ENCODE peak calls at places on chromosomes 1 and 21, in five cellular contexts. One of them, this sample, is unnamed.

GRCh38 chr1:88763649-88764406 is 79.8 kb downstream of the PKN2 start:
- DNase-seq in amniotic stem cell: no peak
- DNase-seq in NT2/D1: no peak
- DNase-seq in NCI-H2029: no peak
- DNase-seq in stimulated activated CD4-positive, alpha-beta T cell treated with anti-CD3 and anti-CD28 coated beads, Interleukin-1b, Interleukin-23, amount 100 ng/mL, for 1 hour: no peak
- DNase-seq in this sample: no peak

GRCh38 chr1:36522021-36522420 is 39.3 kb upstream of the CSF3R start:
- DNase-seq in amniotic stem cell: no peak
- DNase-seq in NT2/D1: no peak
- DNase-seq in NCI-H2029: no peak
- DNase-seq in stimulated activated CD4-positive, alpha-beta T cell treated with anti-CD3 and anti-CD28 coated beads, Interleukin-1b, Interleukin-23, amount 100 ng/mL, for 1 hour: no peak
- DNase-seq in this sample: no peak

GRCh38 chr1:1599030-1599916 is 662 bp downstream of the FNDC10 start:
- DNase-seq in amniotic stem cell: no peak
- DNase-seq in NT2/D1: no peak
- DNase-seq in NCI-H2029: no peak
- DNase-seq in stimulated activated CD4-positive, alpha-beta T cell treated with anti-CD3 and anti-CD28 coated beads, Interleukin-1b, Interleukin-23, amount 100 ng/mL, for 1 hour: no peak
- DNase-seq in this sample: peak; percentile 37

GRCh38 chr1:94572780-94573179 is 31.2 kb upstream of the F3 start:
- DNase-seq in amniotic stem cell: no peak
- DNase-seq in NT2/D1: no peak
- DNase-seq in NCI-H2029: no peak
- DNase-seq in stimulated activated CD4-positive, alpha-beta T cell treated with anti-CD3 and anti-CD28 coated beads, Interleukin-1b, Interleukin-23, amount 100 ng/mL, for 1 hour: no peak
- DNase-seq in this sample: no peak

GRCh38 chr21:43644609-43645008 is 14.7 kb downstream of the HSF2BP start:
- DNase-seq in amniotic stem cell: no peak
- DNase-seq in NT2/D1: no peak
- DNase-seq in NCI-H2029: no peak
- DNase-seq in stimulated activated CD4-positive, alpha-beta T cell treated with anti-CD3 and anti-CD28 coated beads, Interleukin-1b, Interleukin-23, amount 100 ng/mL, for 1 hour: no peak
- DNase-seq in this sample: no peak

GRCh38 chr1:99004270-99005141 is at the start of gene PLPPR5:
- DNase-seq in amniotic stem cell: no peak
- DNase-seq in NT2/D1: no peak
- DNase-seq in NCI-H2029: no peak
- DNase-seq in stimulated activated CD4-positive, alpha-beta T cell treated with anti-CD3 and anti-CD28 coated beads, Interleukin-1b, Interleukin-23, amount 100 ng/mL, for 1 hour: no peak
- DNase-seq in this sample: no peak

GRCh38 chr1:6013491-6013890 is 21.3 kb upstream of the NPHP4 start:
- DNase-seq in amniotic stem cell: no peak
- DNase-seq in NT2/D1: no peak
- DNase-seq in NCI-H2029: no peak
- DNase-seq in stimulated activated CD4-positive, alpha-beta T cell treated with anti-CD3 and anti-CD28 coated beads, Interleukin-1b, Interleukin-23, amount 100 ng/mL, for 1 hour: no peak
- DNase-seq in this sample: no peak

GRCh38 chr21:40618216-40618615 is 228.7 kb downstream of the DSCAM start:
- DNase-seq in amniotic stem cell: no peak
- DNase-seq in NT2/D1: no peak
- DNase-seq in NCI-H2029: no peak
- DNase-seq in stimulated activated CD4-positive, alpha-beta T cell treated with anti-CD3 and anti-CD28 coated beads, Interleukin-1b, Interleukin-23, amount 100 ng/mL, for 1 hour: no peak
- DNase-seq in this sample: no peak

GRCh38 chr21:32844653-32845443 is 73.3 kb upstream of the PAXBP1 start:
- DNase-seq in amniotic stem cell: no peak
- DNase-seq in NT2/D1: no peak
- DNase-seq in NCI-H2029: no peak
- DNase-seq in stimulated activated CD4-positive, alpha-beta T cell treated with anti-CD3 and anti-CD28 coated beads, Interleukin-1b, Interleukin-23, amount 100 ng/mL, for 1 hour: no peak
- DNase-seq in this sample: no peak

GRCh38 chr1:37073752-37074151 is 39.4 kb upstream of the GRIK3 start:
- DNase-seq in amniotic stem cell: no peak
- DNase-seq in NT2/D1: no peak
- DNase-seq in NCI-H2029: no peak
- DNase-seq in stimulated activated CD4-positive, alpha-beta T cell treated with anti-CD3 and anti-CD28 coated beads, Interleukin-1b, Interleukin-23, amount 100 ng/mL, for 1 hour: no peak
- DNase-seq in this sample: no peak

GRCh38 chr1:47227370-47228232 is 4.4 kb downstream of the TAL1 start:
- DNase-seq in amniotic stem cell: no peak
- DNase-seq in NT2/D1: no peak
- DNase-seq in NCI-H2029: no peak
- DNase-seq in stimulated activated CD4-positive, alpha-beta T cell treated with anti-CD3 and anti-CD28 coated beads, Interleukin-1b, Interleukin-23, amount 100 ng/mL, for 1 hour: no peak
- DNase-seq in this sample: no peak

GRCh38 chr1:98176414-98176813 is 255.6 kb upstream of the DPYD start:
- DNase-seq in amniotic stem cell: no peak
- DNase-seq in NT2/D1: no peak
- DNase-seq in NCI-H2029: no peak
- DNase-seq in stimulated activated CD4-positive, alpha-beta T cell treated with anti-CD3 and anti-CD28 coated beads, Interleukin-1b, Interleukin-23, amount 100 ng/mL, for 1 hour: no peak
- DNase-seq in this sample: no peak